ENCODE peak calls at places on chromosomes 5 and 9, in six cellular contexts. One of them, this sample, is unnamed.

GRCh38 chr5:95284512-95285405 is at the start of gene MCTP1:
- DNase-seq in choroid plexus epithelial cell: peak
- DNase-seq in left lung: peak
- DNase-seq in iPS-NIHi11: peak
- DNase-seq in stimulated activated CD8-positive, alpha-beta memory T cell treated with anti-CD3 and anti-CD28 coated beads, Interleukin-4, amount 100 ng/mL, for 1 hour: no peak
- DNase-seq in heart left ventricle: no peak
- DNase-seq in this sample: no peak

GRCh38 chr9:122406264-122406890 is 35.6 kb downstream of the PTGS1 start:
- DNase-seq in choroid plexus epithelial cell: no peak
- DNase-seq in left lung: no peak
- DNase-seq in iPS-NIHi11: no peak
- DNase-seq in stimulated activated CD8-positive, alpha-beta memory T cell treated with anti-CD3 and anti-CD28 coated beads, Interleukin-4, amount 100 ng/mL, for 1 hour: no peak
- DNase-seq in heart left ventricle: no peak
- DNase-seq in this sample: no peak

GRCh38 chr5:53023969-53024368 is 34.8 kb downstream of the ITGA2 start:
- DNase-seq in choroid plexus epithelial cell: peak
- DNase-seq in left lung: no peak
- DNase-seq in iPS-NIHi11: no peak
- DNase-seq in stimulated activated CD8-positive, alpha-beta memory T cell treated with anti-CD3 and anti-CD28 coated beads, Interleukin-4, amount 100 ng/mL, for 1 hour: no peak
- DNase-seq in heart left ventricle: no peak
- DNase-seq in this sample: no peak

GRCh38 chr5:16536246-16536645 is 70.6 kb upstream of the ZNF622 start:
- DNase-seq in choroid plexus epithelial cell: peak
- DNase-seq in left lung: no peak
- DNase-seq in iPS-NIHi11: no peak
- DNase-seq in stimulated activated CD8-positive, alpha-beta memory T cell treated with anti-CD3 and anti-CD28 coated beads, Interleukin-4, amount 100 ng/mL, for 1 hour: no peak
- DNase-seq in heart left ventricle: peak
- DNase-seq in this sample: no peak

GRCh38 chr5:139379626-139380449 is 3.3 kb downstream of the SLC23A1 start:
- DNase-seq in choroid plexus epithelial cell: no peak
- DNase-seq in left lung: no peak
- DNase-seq in iPS-NIHi11: no peak
- DNase-seq in stimulated activated CD8-positive, alpha-beta memory T cell treated with anti-CD3 and anti-CD28 coated beads, Interleukin-4, amount 100 ng/mL, for 1 hour: no peak
- DNase-seq in heart left ventricle: no peak
- DNase-seq in this sample: no peak

GRCh38 chr5:143782588-143783386 is 29.2 kb upstream of the HMHB1 start:
- DNase-seq in choroid plexus epithelial cell: no peak
- DNase-seq in left lung: no peak
- DNase-seq in iPS-NIHi11: peak
- DNase-seq in stimulated activated CD8-positive, alpha-beta memory T cell treated with anti-CD3 and anti-CD28 coated beads, Interleukin-4, amount 100 ng/mL, for 1 hour: no peak
- DNase-seq in heart left ventricle: no peak
- DNase-seq in this sample: no peak

GRCh38 chr5:145829708-145830361 is 5.3 kb downstream of the PRELID2 start:
- DNase-seq in choroid plexus epithelial cell: peak
- DNase-seq in left lung: no peak
- DNase-seq in iPS-NIHi11: no peak
- DNase-seq in stimulated activated CD8-positive, alpha-beta memory T cell treated with anti-CD3 and anti-CD28 coated beads, Interleukin-4, amount 100 ng/mL, for 1 hour: no peak
- DNase-seq in heart left ventricle: no peak
- DNase-seq in this sample: no peak

GRCh38 chr5:147234098-147234824 is 565 bp upstream of the STK32A start:
- DNase-seq in choroid plexus epithelial cell: no peak
- DNase-seq in left lung: no peak
- DNase-seq in iPS-NIHi11: no peak
- DNase-seq in stimulated activated CD8-positive, alpha-beta memory T cell treated with anti-CD3 and anti-CD28 coated beads, Interleukin-4, amount 100 ng/mL, for 1 hour: no peak
- DNase-seq in heart left ventricle: no peak
- DNase-seq in this sample: no peak

GRCh38 chr5:53508125-53508524 is 27.7 kb downstream of the FST start:
- DNase-seq in choroid plexus epithelial cell: no peak
- DNase-seq in left lung: no peak
- DNase-seq in iPS-NIHi11: no peak
- DNase-seq in stimulated activated CD8-positive, alpha-beta memory T cell treated with anti-CD3 and anti-CD28 coated beads, Interleukin-4, amount 100 ng/mL, for 1 hour: no peak
- DNase-seq in heart left ventricle: no peak
- DNase-seq in this sample: no peak

GRCh38 chr5:8675182-8675581 is 806.2 kb downstream of the MTRR start:
- DNase-seq in choroid plexus epithelial cell: no peak
- DNase-seq in left lung: no peak
- DNase-seq in iPS-NIHi11: no peak
- DNase-seq in stimulated activated CD8-positive, alpha-beta memory T cell treated with anti-CD3 and anti-CD28 coated beads, Interleukin-4, amount 100 ng/mL, for 1 hour: no peak
- DNase-seq in heart left ventricle: no peak
- DNase-seq in this sample: no peak

GRCh38 chr5:72394688-72395087 is 74.5 kb downstream of the PTCD2 start:
- DNase-seq in choroid plexus epithelial cell: no peak
- DNase-seq in left lung: no peak
- DNase-seq in iPS-NIHi11: peak
- DNase-seq in stimulated activated CD8-positive, alpha-beta memory T cell treated with anti-CD3 and anti-CD28 coated beads, Interleukin-4, amount 100 ng/mL, for 1 hour: no peak
- DNase-seq in heart left ventricle: no peak
- DNase-seq in this sample: no peak

GRCh38 chr5:64869419-64869818 is 100.7 kb downstream of the CWC27 start:
- DNase-seq in choroid plexus epithelial cell: peak
- DNase-seq in left lung: no peak
- DNase-seq in iPS-NIHi11: peak
- DNase-seq in stimulated activated CD8-positive, alpha-beta memory T cell treated with anti-CD3 and anti-CD28 coated beads, Interleukin-4, amount 100 ng/mL, for 1 hour: no peak
- DNase-seq in heart left ventricle: no peak
- DNase-seq in this sample: peak

GRCh38 chr9:86500031-86500430 is 145.8 kb upstream of the TUT7 start:
- DNase-seq in choroid plexus epithelial cell: peak
- DNase-seq in left lung: no peak
- DNase-seq in iPS-NIHi11: no peak
- DNase-seq in stimulated activated CD8-positive, alpha-beta memory T cell treated with anti-CD3 and anti-CD28 coated beads, Interleukin-4, amount 100 ng/mL, for 1 hour: no peak
- DNase-seq in heart left ventricle: no peak
- DNase-seq in this sample: no peak

GRCh38 chr9:87725356-87725899 is 491 bp upstream of the CTSL start:
- DNase-seq in choroid plexus epithelial cell: peak
- DNase-seq in left lung: no peak
- DNase-seq in iPS-NIHi11: peak
- DNase-seq in stimulated activated CD8-positive, alpha-beta memory T cell treated with anti-CD3 and anti-CD28 coated beads, Interleukin-4, amount 100 ng/mL, for 1 hour: no peak
- DNase-seq in heart left ventricle: peak
- DNase-seq in this sample: no peak

GRCh38 chr5:166370928-166371690 is 1920.3 kb upstream of the WWC1 start:
- DNase-seq in choroid plexus epithelial cell: peak
- DNase-seq in left lung: no peak
- DNase-seq in iPS-NIHi11: no peak
- DNase-seq in stimulated activated CD8-positive, alpha-beta memory T cell treated with anti-CD3 and anti-CD28 coated beads, Interleukin-4, amount 100 ng/mL, for 1 hour: no peak
- DNase-seq in heart left ventricle: no peak
- DNase-seq in this sample: no peak

GRCh38 chr9:13268469-13268868 is 11.0 kb downstream of the MPDZ start:
- DNase-seq in choroid plexus epithelial cell: peak
- DNase-seq in left lung: no peak
- DNase-seq in iPS-NIHi11: no peak
- DNase-seq in stimulated activated CD8-positive, alpha-beta memory T cell treated with anti-CD3 and anti-CD28 coated beads, Interleukin-4, amount 100 ng/mL, for 1 hour: no peak
- DNase-seq in heart left ventricle: no peak
- DNase-seq in this sample: peak

GRCh38 chr9:114290561-114290986 is 32.3 kb upstream of the ORM1 start:
- DNase-seq in choroid plexus epithelial cell: no peak
- DNase-seq in left lung: peak
- DNase-seq in iPS-NIHi11: no peak
- DNase-seq in stimulated activated CD8-positive, alpha-beta memory T cell treated with anti-CD3 and anti-CD28 coated beads, Interleukin-4, amount 100 ng/mL, for 1 hour: no peak
- DNase-seq in heart left ventricle: peak
- DNase-seq in this sample: no peak